ENCODE peak calls at places on chromosomes 5 and 9, in five cellular contexts. A, C, S, B and U are unnamed samples.

GRCh38 chr5:56490971-56491468 is 257.9 kb upstream of the ANKRD55 start:
- DNase-seq in S (no peak), C (peak; percentile 92), B (no peak), A (no peak), U (peak; percentile 53)

GRCh38 chr5:146199216-146199815 is 4.1 kb upstream of the RBM27 start:
- DNase-seq in A (no peak), B (no peak), S (no peak), C (no peak), U (no peak)

GRCh38 chr5:84382363-84383295 is 2.1 kb downstream of the EDIL3 start:
- DNase-seq in C (peak; percentile 66), A (peak; percentile 69), B (peak; percentile 69), S (no peak), U (peak; percentile 71)

GRCh38 chr9:133882849-133883248 is 109.3 kb downstream of the VAV2 start:
- DNase-seq in B (no peak), A (no peak), S (no peak), C (no peak), U (no peak)

GRCh38 chr5:165209101-165209727 is 1703.8 kb downstream of the MAT2B start:
- DNase-seq in S (no peak), B (no peak), A (no peak), C (peak; percentile 2), U (peak; percentile 46)

GRCh38 chr5:123450641-123451421 is 27.6 kb upstream of the CEP120 start:
- DNase-seq in B (no peak), A (no peak), S (no peak), C (peak; percentile 32), U (peak; percentile 40)

GRCh38 chr5:53930457-53930856 is 370.0 kb downstream of the NDUFS4 start:
- DNase-seq in C (no peak), B (no peak), A (no peak), S (no peak), U (no peak)

GRCh38 chr9:94140791-94141790 is 56.8 kb downstream of the PTPDC1 start:
- DNase-seq in S (no peak), C (no peak), A (peak; percentile 70), B (no peak), U (no peak)

GRCh38 chr5:163682226-163682625 is 176.8 kb downstream of the MAT2B start:
- DNase-seq in B (no peak), S (no peak), C (peak; percentile 69), A (no peak), U (no peak)

GRCh38 chr5:158135682-158136176 is 276.8 kb upstream of the CLINT1 start:
- DNase-seq in B (peak; percentile 82), S (no peak), C (no peak), A (no peak), U (no peak)

GRCh38 chr5:139268364-139269202 is 25.0 kb upstream of the MATR3 start:
- DNase-seq in B (no peak), C (no peak), A (no peak), S (no peak), U (no peak)

GRCh38 chr5:113140837-113141661 is 164.5 kb downstream of the DCP2 start:
- DNase-seq in C (peak; percentile 90), S (no peak), A (peak; percentile 45), B (no peak), U (peak; percentile 38)

GRCh38 chr9:89564257-89564878 is 40.4 kb upstream of the GADD45G start:
- DNase-seq in B (peak; percentile 86), C (no peak), S (no peak), A (no peak), U (peak; percentile 29)

GRCh38 chr5:113044776-113045175 is 68.2 kb downstream of the DCP2 start:
- DNase-seq in B (no peak), S (no peak), C (no peak), A (no peak), U (no peak)

GRCh38 chr9:105375323-105375722 is 72.5 kb upstream of the FSD1L start:
- DNase-seq in C (no peak), A (no peak), S (no peak), B (no peak), U (no peak)

GRCh38 chr9:132169672-132170392 is 8.0 kb downstream of the NTNG2 start:
- DNase-seq in A (peak; percentile 95), C (peak; percentile 31), S (no peak), B (peak; percentile 86), U (peak; percentile 68)

GRCh38 chr9:99140685-99141314 is 35.9 kb downstream of the TGFBR1 start:
- DNase-seq in S (no peak), B (peak; percentile 54), C (peak; percentile 16), A (peak; percentile 49), U (peak; percentile 67)

GRCh38 chr5:169742773-169743296 is 105.8 kb downstream of the DOCK2 start:
- DNase-seq in A (peak; percentile 73), C (peak; percentile 54), S (no peak), B (no peak), U (no peak)

GRCh38 chr5:115460476-115460875 is 84.1 kb downstream of the FEM1C start:
- DNase-seq in A (no peak), C (peak; percentile 90), S (peak; percentile 40), B (no peak), U (peak; percentile 41)

GRCh38 chr5:142322747-142323479 is 1.9 kb downstream of the SPRY4 start:
- DNase-seq in B (no peak), S (no peak), A (peak; percentile 92), C (peak; percentile 22), U (no peak)

GRCh38 chr5:135891804-135892203 is 3.8 kb downstream of the IL9 start:
- DNase-seq in C (no peak), B (peak; percentile 79), A (no peak), S (no peak), U (no peak)

GRCh38 chr9:78097541-78097940 is 65.9 kb upstream of the GNAQ start:
- DNase-seq in S (no peak), C (no peak), A (no peak), B (no peak), U (no peak)

GRCh38 chr9:8224381-8224791 is 424.8 kb upstream of the DMAC1 start:
- DNase-seq in S (no peak), A (no peak), B (no peak), C (no peak), U (no peak)

GRCh38 chr5:68273717-68274409 is 58.3 kb downstream of the PIK3R1 start:
- DNase-seq in A (no peak), C (peak; percentile 57), B (no peak), S (no peak), U (no peak)

GRCh38 chr9:34412336-34412735 is 35.6 kb upstream of the MYORG start:
- DNase-seq in A (no peak), B (no peak), C (no peak), S (no peak), U (no peak)

GRCh38 chr5:1405121-1405520 is 40.1 kb downstream of the SLC6A3 start:
- DNase-seq in S (no peak), C (no peak), B (no peak), A (peak; percentile 62), U (no peak)

GRCh38 chr5:55096186-55096585 is 6.3 kb upstream of the GZMA start:
- DNase-seq in C (no peak), S (no peak), A (no peak), B (no peak), U (no peak)

GRCh38 chr9:121748080-121748479 is 96.6 kb downstream of the DAB2IP start:
- DNase-seq in B (no peak), A (peak; percentile 96), S (no peak), C (peak; percentile 24), U (no peak)
- H3K4me1 ChIP-seq in B (no peaks in the 10 kb centered on the region), A (peaks cover 41% of the 10 kb centered on the region), S (no peaks in the 10 kb centered on the region), C (peaks cover 61% of the 10 kb centered on the region), U (peaks cover 32% of the 10 kb centered on the region)

DNA sequence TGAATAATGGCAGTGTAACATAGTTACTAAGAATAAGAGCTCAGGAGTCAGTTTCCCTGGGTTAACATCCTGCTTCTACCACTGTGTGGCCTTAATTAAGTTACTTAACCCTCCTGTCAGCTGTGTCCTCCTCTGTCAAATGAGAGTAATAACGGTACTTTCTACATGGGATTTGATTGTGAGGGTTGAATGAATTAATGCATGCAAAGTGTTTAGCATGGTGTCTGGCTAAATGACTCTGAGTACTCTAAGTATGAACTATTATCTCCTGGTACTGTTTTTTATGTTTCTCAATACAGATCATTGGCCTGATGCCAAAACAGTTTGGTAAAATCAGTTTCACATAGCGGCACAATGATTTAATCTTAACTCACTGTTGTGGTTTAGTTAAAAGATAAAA is 19.6 kb downstream of the ZNF131 start:
- DNase-seq in B (no peak), S (no peak), A (peak; percentile 53), C (no peak), U (no peak)
- H3K79me2 ChIP-seq in B (no peaks in the 10 kb centered on the region), S (peaks cover 4% of the 10 kb centered on the region), A (peaks cover 38% of the 10 kb centered on the region), C (peaks cover 59% of the 10 kb centered on the region), U (peaks cover 30% of the 10 kb centered on the region)

DNA sequence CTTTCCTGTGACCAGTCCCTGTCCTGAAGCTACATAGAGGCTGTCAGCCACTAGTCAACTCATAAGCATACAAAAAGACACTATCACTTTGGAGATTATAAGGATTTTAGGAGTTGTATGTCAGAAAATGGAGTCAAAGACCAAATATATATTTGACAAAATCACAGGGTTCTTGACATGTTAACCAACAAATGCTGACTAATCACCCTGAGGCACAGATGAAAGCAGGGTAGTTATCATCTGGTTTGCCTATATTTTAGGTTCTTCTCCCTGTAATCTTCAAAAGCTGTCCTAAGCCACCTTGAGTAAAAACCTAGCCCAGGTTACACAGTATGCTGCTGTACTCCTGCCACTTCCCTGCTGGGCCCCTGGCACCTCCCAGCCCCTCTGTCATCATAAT is 64.7 kb upstream of the ERCC6L2 start:
- DNase-seq in A (no peak), S (no peak), C (no peak), B (no peak), U (no peak)
- H3K4me1 ChIP-seq in A (no peaks in the 10 kb centered on the region), S (peaks cover 13% of the 10 kb centered on the region), C (no peaks in the 10 kb centered on the region), B (no peaks in the 10 kb centered on the region), U (peaks cover 20% of the 10 kb centered on the region)

GRCh38 chr5:14187157-14187556 is 44.0 kb downstream of the TRIO start:
- DNase-seq in S (no peak), A (no peak), C (no peak), B (no peak), U (no peak)

GRCh38 chr5:14184725-14185124 is 41.6 kb downstream of the TRIO start:
- DNase-seq in S (no peak), B (no peak), A (no peak), C (no peak), U (no peak)

GRCh38 chr5:14185336-14186131 is 42.4 kb downstream of the TRIO start:
- DNase-seq in A (peak; percentile 86), S (no peak), C (peak; percentile 85), B (no peak), U (no peak)

GRCh38 chr5:14187660-14188059 is 44.5 kb downstream of the TRIO start:
- DNase-seq in C (no peak), S (no peak), A (no peak), B (no peak), U (no peak)

DNA sequence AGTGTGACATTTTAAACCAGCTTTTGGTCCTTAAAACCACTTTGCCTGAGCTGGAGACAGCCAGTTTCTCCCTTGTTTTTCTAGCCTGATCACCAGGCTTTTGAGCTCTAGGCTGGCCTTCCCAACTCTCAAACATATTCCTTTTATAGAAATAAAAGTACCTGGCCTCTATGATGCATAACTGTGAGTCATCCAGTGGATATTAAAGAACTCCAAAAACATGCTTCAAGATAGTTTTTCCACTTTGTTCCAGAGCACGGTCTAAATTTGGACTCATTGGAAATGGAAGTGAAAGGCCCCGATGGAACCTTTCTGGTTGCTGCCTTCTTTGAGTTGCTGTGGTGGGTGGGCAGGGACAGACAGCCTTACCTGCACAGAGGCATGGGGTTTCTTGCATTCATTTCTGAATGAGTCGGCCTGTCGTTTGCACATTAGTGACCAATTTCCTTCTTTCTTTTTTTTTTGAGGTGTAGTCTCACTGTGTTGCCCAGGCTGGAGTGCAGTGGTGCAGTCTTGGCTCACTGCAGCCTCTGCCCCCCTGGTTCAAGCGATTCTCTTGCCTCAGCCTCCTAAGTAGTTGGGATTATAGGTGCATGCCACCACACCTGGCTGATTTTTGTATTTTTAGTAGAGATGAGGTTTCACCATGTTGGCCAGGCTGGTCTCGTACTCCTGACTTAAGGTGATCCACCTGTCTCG is 43.1 kb downstream of the TRIO start:
- DNase-seq in A (peak; percentile 11), B (no peak), C (peak; percentile 87), S (no peak), U (no peak)
- H3K79me2 ChIP-seq in A (peaks cover 83% of the 10 kb centered on the region), B (peaks cover 33% of the 10 kb centered on the region), C (peaks cover 94% of the 10 kb centered on the region), S (peaks cover 94% of the 10 kb centered on the region), U (peaks cover 93% of the 10 kb centered on the region)

GRCh38 chr5:116534988-116535387 is 39.6 kb downstream of the SEMA6A start:
- DNase-seq in C (no peak), S (no peak), B (no peak), A (no peak), U (no peak)
- H3K4me1 ChIP-seq in C (no peaks in the 10 kb centered on the region), S (no peaks in the 10 kb centered on the region), B (peaks cover 17% of the 10 kb centered on the region), A (no peaks in the 10 kb centered on the region), U (peaks cover 52% of the 10 kb centered on the region)